ENCODE peak calls at places on chromosomes 13 and 19, in ten cellular contexts. Z, N, H, E, G, F, B, X, J and I are unnamed samples.

GRCh38 chr19:13051581-13052165 is 51.0 kb downstream of the LYL1 start:
- DNase-seq in Z (no peak), J (no peak), G (peak), X (no peak), N (no peak), F (peak), B (no peak), E (no peak), H (peak), I (peak)

GRCh38 chr19:35513231-35513974 is at the start of gene DMKN:
- DNase-seq in J (no peak), H (no peak), E (peak), F (no peak), Z (no peak), X (peak), B (no peak), G (no peak), N (no peak), I (peak)

GRCh38 chr13:40060318-40061007 is 405.0 kb downstream of the COG6 start:
- DNase-seq in H (no peak), E (peak), J (peak), X (no peak), F (peak), G (peak), N (no peak), B (peak), Z (peak), I (peak)

GRCh38 chr13:51502206-51502651 is 49.4 kb upstream of the INTS6 start:
- DNase-seq in N (no peak), H (no peak), X (no peak), J (peak), B (peak), G (peak), F (peak), Z (no peak), E (peak), I (peak)

GRCh38 chr19:33864311-33864850 is 67.7 kb downstream of the KCTD15 start:
- DNase-seq in Z (no peak), N (no peak), X (no peak), G (no peak), B (no peak), E (no peak), J (peak), F (no peak), H (no peak), I (no peak)

GRCh38 chr19:58581227-58582141 is 8.3 kb upstream of the MZF1 start:
- DNase-seq in G (peak), E (peak), X (peak), J (peak), H (peak), F (peak), Z (peak), N (peak), B (peak), I (peak)

GRCh38 chr19:34217952-34218817 is 36.2 kb upstream of the GARRE1 start:
- DNase-seq in B (peak), G (peak), J (peak), X (no peak), E (peak), F (peak), N (no peak), H (peak), Z (no peak), I (peak)

GRCh38 chr13:28045861-28046260 is 54.5 kb downstream of the FLT3 start:
- DNase-seq in E (no peak), N (no peak), G (no peak), H (no peak), J (no peak), F (no peak), Z (no peak), B (no peak), X (no peak), I (no peak)

GRCh38 chr19:48997972-48998371 is 4.3 kb downstream of the RUVBL2 start:
- DNase-seq in G (peak), F (peak), N (peak), J (no peak), H (peak), E (peak), B (no peak), X (peak), Z (no peak), I (peak)

GRCh38 chr13:107807306-107808073 is 407.8 kb downstream of the LIG4 start:
- DNase-seq in E (peak), X (no peak), F (no peak), G (no peak), Z (no peak), J (no peak), B (no peak), H (no peak), N (no peak), I (no peak)

GRCh38 chr19:50381881-50382729 is 2.0 kb upstream of the POLD1 start:
- DNase-seq in J (no peak), X (no peak), B (no peak), G (no peak), E (no peak), Z (no peak), N (no peak), H (no peak), F (no peak), I (no peak)